ENCODE peak calls at places on chromosomes 1 and 21, in ten cellular contexts. C is GM19239; S is cardiac fibroblast; J is lower lobe of right lung; U is hypothalamus; W is iris pigment epithelial cell; R is tibial nerve; E is mammary epithelial cell; M is fibroblast of the aortic adventitia; Y is activated T-helper 1 cell treated with anti-CD3 and anti-CD28 coated beads, Interleukin-12 subunit alpha, Interleukin-12 subunit beta, Interleukin-2, Interleukin-4 antibody, amounts not matched to agents 30 ng/mL and 10 ng/mL and 1 ng/mL, durations not matched to agents 14 hours and 24 hours and 36 hours. L is an unnamed sample.

GRCh38 chr1:67336783-67337182 is 29.1 kb downstream of the IL12RB2 start:
- DNase-seq in C (no peak), S (no peak), J (no peak), U (no peak), W (no peak), R (no peak), E (no peak), M (no peak), Y (peak; percentile 64), L (no peak)

GRCh38 chr21:34647552-34647951 is 21.2 kb upstream of the CLIC6 start:
- DNase-seq in C (no peak), S (no peak), J (no peak), U (no peak), W (no peak), R (no peak), E (no peak), M (no peak), Y (no peak), L (no peak)

GRCh38 chr1:80566867-80567266 is 1233.9 kb upstream of the ADGRL2 start:
- DNase-seq in C (no peak), S (no peak), J (no peak), U (no peak), W (no peak), R (no peak), E (no peak), M (no peak), Y (no peak), L (no peak)

GRCh38 chr21:15682977-15683376 is 46.8 kb upstream of the USP25 start:
- DNase-seq in C (no peak), S (peak; percentile 85), J (no peak), U (no peak), W (peak; percentile 81), R (no peak), E (peak; percentile 43), M (peak; percentile 71), Y (no peak), L (no peak)

GRCh38 chr1:212782422-212783154 is 9.0 kb downstream of the NSL1 start:
- DNase-seq in C (no peak), S (peak; percentile 76), J (no peak), U (no peak), W (peak; percentile 74), R (no peak), E (peak; percentile 7), M (peak; percentile 57), Y (no peak), L (no peak)

GRCh38 chr1:36433102-36433501 is 17.1 kb downstream of the OSCP1 start:
- DNase-seq in C (no peak), S (no peak), J (no peak), U (no peak), W (no peak), R (no peak), E (no peak), M (no peak), Y (no peak), L (no peak)

GRCh38 chr1:30186586-30186985 is 536.8 kb downstream of the MATN1 start:
- DNase-seq in C (no peak), S (no peak), J (no peak), U (no peak), W (no peak), R (no peak), E (no peak), M (no peak), Y (no peak), L (no peak)

GRCh38 chr1:33410091-33410701 is 20.7 kb downstream of the PHC2 start:
- DNase-seq in C (no peak), S (peak; percentile 85), J (no peak), U (no peak), W (peak; percentile 76), R (no peak), E (no peak), M (peak; percentile 93), Y (no peak), L (no peak)

GRCh38 chr1:62493656-62494055 is 56.8 kb downstream of the USP1 start:
- DNase-seq in C (no peak), S (peak; percentile 42), J (no peak), U (no peak), W (peak; percentile 25), R (no peak), E (peak; percentile 21), M (peak; percentile 3), Y (no peak), L (no peak)

GRCh38 chr1:183023601-183024351 is 556 bp downstream of the LAMC1 start:
- DNase-seq in C (peak; percentile 56), S (peak; percentile 61), J (peak; percentile 85), U (peak; percentile 29), W (peak; percentile 59), R (peak; percentile 52), E (peak; percentile 80), M (peak; percentile 46), Y (peak; percentile 4), L (peak; percentile 91)

GRCh38 chr1:145708063-145708462 is 895 bp upstream of the PDZK1 start:
- DNase-seq in C (no peak), S (no peak), J (no peak), U (no peak), W (peak; percentile 34), R (no peak), E (peak; percentile 43), M (no peak), Y (no peak), L (no peak)

GRCh38 chr1:64546018-64546417 is 76.1 kb downstream of the CACHD1 start:
- DNase-seq in C (no peak), S (peak; percentile 12), J (no peak), U (no peak), W (no peak), R (no peak), E (no peak), M (no peak), Y (no peak), L (no peak)

GRCh38 chr21:15731243-15731613 is 1.4 kb downstream of the USP25 start:
- DNase-seq in C (no peak), S (no peak), J (no peak), U (no peak), W (no peak), R (no peak), E (peak; percentile 51), M (peak; percentile 6), Y (no peak), L (no peak)

GRCh38 chr1:167763525-167764220 is 41.9 kb downstream of the MPZL1 start:
- DNase-seq in C (no peak), S (peak; percentile 30), J (no peak), U (peak; percentile 25), W (no peak), R (no peak), E (peak; percentile 92), M (peak; percentile 41), Y (no peak), L (no peak)

GRCh38 chr1:117162806-117163205 is 41.3 kb upstream of the TRIM45 start:
- DNase-seq in C (no peak), S (no peak), J (no peak), U (no peak), W (no peak), R (no peak), E (no peak), M (no peak), Y (no peak), L (no peak)

GRCh38 chr1:9909222-9910046 is 635 bp downstream of the CTNNBIP1 start:
- DNase-seq in C (no peak), S (no peak), J (peak; percentile 59), U (no peak), W (peak; percentile 27), R (no peak), E (peak; percentile 65), M (no peak), Y (peak; percentile 14), L (peak; percentile 93)

GRCh38 chr1:45566722-45567121 is 16.1 kb downstream of the AKR1A1 start:
- DNase-seq in C (no peak), S (no peak), J (peak; percentile 61), U (no peak), W (no peak), R (peak; percentile 43), E (no peak), M (peak; percentile 25), Y (no peak), L (no peak)

GRCh38 chr1:153699116-153699515 is 20.6 kb downstream of the NPR1 start:
- DNase-seq in C (no peak), S (peak; percentile 32), J (no peak), U (no peak), W (peak; percentile 20), R (no peak), E (peak; percentile 32), M (peak; percentile 68), Y (no peak), L (no peak)

GRCh38 chr1:198560093-198560638 is 19.7 kb upstream of the ATP6V1G3 start:
- DNase-seq in C (no peak), S (peak; percentile 28), J (peak; percentile 50), U (no peak), W (peak; percentile 16), R (no peak), E (no peak), M (peak; percentile 22), Y (no peak), L (no peak)

GRCh38 chr1:40976952-40977690 is 2.4 kb upstream of the CTPS1 start:
- DNase-seq in C (no peak), S (peak; percentile 90), J (no peak), U (no peak), W (peak; percentile 84), R (no peak), E (no peak), M (peak; percentile 50), Y (no peak), L (no peak)

GRCh38 chr1:81432089-81432488 is 368.6 kb upstream of the ADGRL2 start:
- DNase-seq in C (no peak), S (no peak), J (no peak), U (no peak), W (no peak), R (no peak), E (no peak), M (no peak), Y (no peak), L (no peak)

GRCh38 chr1:17586172-17586963 is 46.9 kb downstream of the ARHGEF10L start:
- DNase-seq in C (no peak), S (peak; percentile 90), J (no peak), U (no peak), W (peak; percentile 86), R (no peak), E (peak; percentile 79), M (peak; percentile 86), Y (no peak), L (no peak)

GRCh38 chr1:228038387-228039005 is 31.7 kb downstream of the WNT3A start:
- DNase-seq in C (no peak), S (no peak), J (no peak), U (no peak), W (no peak), R (no peak), E (no peak), M (no peak), Y (no peak), L (peak; percentile 56)

GRCh38 chr1:87329756-87330200 is 1.1 kb downstream of the LMO4 start:
- DNase-seq in C (no peak), S (peak; percentile 39), J (no peak), U (no peak), W (peak; percentile 23), R (no peak), E (no peak), M (peak; percentile 44), Y (no peak), L (no peak)

GRCh38 chr1:152398812-152399698 is 15.0 kb downstream of the CRNN start:
- DNase-seq in C (no peak), S (peak; percentile 14), J (no peak), U (no peak), W (no peak), R (no peak), E (peak; percentile 59), M (peak; percentile 22), Y (no peak), L (no peak)

GRCh38 chr1:80656011-80656627 is 1144.6 kb upstream of the ADGRL2 start:
- DNase-seq in C (no peak), S (peak; percentile 4), J (no peak), U (no peak), W (peak; percentile 1), R (no peak), E (peak; percentile 6), M (no peak), Y (no peak), L (no peak)

GRCh38 chr21:16605588-16605987 is 875.8 kb downstream of the USP25 start:
- DNase-seq in C (no peak), S (no peak), J (no peak), U (no peak), W (no peak), R (no peak), E (no peak), M (peak; percentile 35), Y (no peak), L (no peak)

GRCh38 chr1:29786195-29786594 is 549.9 kb downstream of the PTPRU start:
- DNase-seq in C (no peak), S (no peak), J (no peak), U (no peak), W (no peak), R (no peak), E (no peak), M (no peak), Y (no peak), L (peak; percentile 63)